ENCODE peak calls at places on chromosome 2, in six cellular contexts. P is WTC11; Y is naive thymus-derived CD8-positive, alpha-beta T cell; I is HTR-8/SVneo; X is AG08396; C is CD4-positive, alpha-beta T cell. L is an unnamed sample.

GRCh38 chr2:44456946-44457345 is 95.2 kb downstream of the CAMKMT start:
- DNase-seq in P (no peak), C (no peak), I (no peak), Y (no peak), X (no peak), L (no peak)

GRCh38 chr2:163207706-163208370 is 369.3 kb upstream of the KCNH7 start:
- DNase-seq in Y (no peak), C (no peak), X (no peak), I (no peak), P (no peak), L (no peak)

GRCh38 chr2:168272225-168272624 is 24.8 kb upstream of the STK39 start:
- DNase-seq in X (no peak), P (no peak), C (no peak), Y (no peak), I (no peak), L (no peak)

GRCh38 chr2:71464389-71464788 is 11.0 kb downstream of the DYSF start:
- DNase-seq in P (no peak), C (no peak), I (no peak), Y (no peak), X (no peak), L (no peak)

GRCh38 chr2:173555833-173556232 is 201.2 kb downstream of the CDCA7 start:
- DNase-seq in P (no peak), X (no peak), Y (no peak), I (no peak), C (no peak), L (peak)

GRCh38 chr2:184371641-184372040 is 226.7 kb upstream of the ZNF804A start:
- DNase-seq in Y (no peak), I (no peak), C (no peak), P (no peak), X (no peak), L (no peak)

GRCh38 chr2:70748002-70748779 is 19.8 kb downstream of the ADD2 start:
- DNase-seq in Y (no peak), C (no peak), X (no peak), P (no peak), I (no peak), L (no peak)

GRCh38 chr2:238915596-238915995 is 67.7 kb downstream of the TWIST2 start:
- DNase-seq in I (no peak), C (no peak), X (no peak), P (peak), Y (no peak), L (no peak)

GRCh38 chr2:43884674-43885073 is 45.9 kb downstream of the ABCG8 start:
- DNase-seq in I (no peak), X (no peak), Y (no peak), C (no peak), P (no peak), L (no peak)

GRCh38 chr2:176206677-176207076 is 18.2 kb downstream of the HOXD1 start:
- DNase-seq in X (no peak), Y (no peak), I (no peak), P (no peak), C (no peak), L (no peak)

GRCh38 chr2:149383340-149383739 is 53.0 kb downstream of the LYPD6 start:
- DNase-seq in P (no peak), Y (no peak), I (no peak), C (no peak), X (peak), L (no peak)

GRCh38 chr2:119024152-119024551 is 82.2 kb downstream of the MARCO start:
- DNase-seq in X (no peak), Y (no peak), C (no peak), P (no peak), I (no peak), L (no peak)

GRCh38 chr2:240620859-240621258 is 4.4 kb upstream of the GPR35 start:
- DNase-seq in Y (no peak), X (no peak), I (no peak), C (no peak), P (no peak), L (no peak)

GRCh38 chr2:86622878-86623548 is 652 bp downstream of the RNF103 start:
- DNase-seq in I (peak), X (peak), Y (peak), C (peak), P (peak), L (peak)

GRCh38 chr2:132725134-132725533 is 55.1 kb upstream of the LYPD1 start:
- DNase-seq in I (no peak), X (no peak), Y (no peak), C (no peak), P (no peak), L (no peak)

GRCh38 chr2:219453691-219454131 is 19.1 kb downstream of the SPEG start:
- DNase-seq in Y (no peak), P (no peak), X (peak), I (peak), C (no peak), L (no peak)

GRCh38 chr2:110980613-110981062 is 140.1 kb upstream of the BCL2L11 start:
- DNase-seq in P (no peak), X (no peak), I (no peak), C (no peak), Y (no peak), L (peak)

GRCh38 chr2:151297882-151298281 is 8.4 kb upstream of the NMI start:
- DNase-seq in Y (no peak), X (no peak), I (no peak), C (no peak), P (no peak), L (no peak)

GRCh38 chr2:55277310-55277709 is 8.3 kb upstream of the MTIF2 start:
- DNase-seq in P (no peak), X (no peak), C (no peak), I (no peak), Y (no peak), L (no peak)

GRCh38 chr2:48496867-48497266 is 33.1 kb upstream of the STON1 start:
- DNase-seq in C (no peak), P (no peak), I (peak), X (peak), Y (no peak), L (no peak)

GRCh38 chr2:134576478-134576877 is 142.3 kb downstream of the TMEM163 start:
- DNase-seq in X (no peak), I (no peak), C (no peak), P (no peak), Y (peak), L (no peak)